ENCODE peak calls at places on chromosomes 13 and 19, in ten cellular contexts. B, F, N, P, C, D, S, Y, J and A are unnamed samples.

GRCh38 chr19:18895038-18895827 is 725 bp downstream of the CERS1 start:
- DNase-seq in B (peak; percentile 31), F (peak; percentile 96), N (peak; percentile 50), P (no peak), C (peak; percentile 40), D (no peak), S (no peak), Y (no peak), J (peak; percentile 7), A (peak; percentile 84)

GRCh38 chr19:35518313-35518712 is 4.9 kb upstream of the DMKN start:
- DNase-seq in B (peak; percentile 92), F (no peak), N (no peak), P (no peak), C (no peak), D (no peak), S (no peak), Y (peak; percentile 94), J (peak; percentile 96), A (no peak)

GRCh38 chr13:78046349-78046748 is 127.7 kb upstream of the EDNRB start:
- DNase-seq in B (no peak), F (no peak), N (no peak), P (no peak), C (no peak), D (no peak), S (no peak), Y (no peak), J (no peak), A (no peak)

GRCh38 chr13:89520468-89520867 is 1827.0 kb upstream of the MIR17HG start:
- DNase-seq in B (no peak), F (no peak), N (no peak), P (no peak), C (no peak), D (no peak), S (no peak), Y (no peak), J (no peak), A (no peak)

GRCh38 chr19:49361438-49362047 is 673 bp downstream of the TEAD2 start:
- DNase-seq in B (peak; percentile 90), F (no peak), N (no peak), P (no peak), C (peak; percentile 77), D (no peak), S (no peak), Y (peak; percentile 48), J (peak; percentile 76), A (no peak)

GRCh38 chr13:75647126-75647784 is 11.1 kb downstream of the LMO7 start:
- DNase-seq in B (no peak), F (no peak), N (no peak), P (no peak), C (no peak), D (no peak), S (no peak), Y (no peak), J (no peak), A (no peak)

GRCh38 chr19:36488816-36489138 is 584 bp downstream of the ZNF566 start:
- DNase-seq in B (peak; percentile 18), F (peak; percentile 48), N (peak; percentile 55), P (no peak), C (peak; percentile 20), D (peak; percentile 35), S (peak; percentile 58), Y (peak; percentile 3), J (no peak), A (no peak)

GRCh38 chr13:44660050-44660449 is 83.9 kb upstream of the TSC22D1 start:
- DNase-seq in B (no peak), F (no peak), N (no peak), P (no peak), C (no peak), D (no peak), S (no peak), Y (no peak), J (no peak), A (no peak)